ENCODE peak calls at places on chromosomes 12 and 14, in six cellular contexts. J is neural crest cell, M is hippocampal formation, R is GM20000, D is NCI-H748 treated with DMSO at 0.1 percent for 48 hours, Q is AG08395. K is an unnamed sample.

GRCh38 chr12:31406345-31406744 is 80.4 kb upstream of the SINHCAF start:
- DNase-seq in J (no peak), M (no peak), R (peak), D (no peak), Q (no peak), K (no peak)

GRCh38 chr12:109130297-109130696 is 13.9 kb downstream of the ACACB start:
- DNase-seq in J (no peak), M (no peak), R (no peak), D (no peak), Q (no peak), K (no peak)

GRCh38 chr12:10562306-10562933 is 51.0 kb downstream of the MAGOHB start:
- DNase-seq in J (peak), M (peak), R (peak), D (no peak), Q (peak), K (peak)

GRCh38 chr12:120439646-120440247 is 1.8 kb downstream of the COX6A1 start:
- DNase-seq in J (peak), M (peak), R (peak), D (peak), Q (peak), K (peak)

GRCh38 chr12:24902521-24903304 is 46.2 kb downstream of the BCAT1 start:
- DNase-seq in J (peak), M (no peak), R (peak), D (no peak), Q (peak), K (peak)

GRCh38 chr12:10720974-10721565 is 2.1 kb downstream of the YBX3 start:
- DNase-seq in J (no peak), M (no peak), R (peak), D (no peak), Q (no peak), K (no peak)

GRCh38 chr12:57522887-57523705 is 472 bp downstream of the MBD6 start:
- DNase-seq in J (peak), M (peak), R (no peak), D (peak), Q (no peak), K (peak)

GRCh38 chr12:122659579-122659978 is 43.6 kb downstream of the HCAR2 start:
- DNase-seq in J (no peak), M (no peak), R (no peak), D (no peak), Q (no peak), K (no peak)

GRCh38 chr14:92409069-92409468 is 86.1 kb downstream of the SLC24A4 start:
- DNase-seq in J (no peak), M (no peak), R (no peak), D (peak), Q (no peak), K (no peak)

GRCh38 chr12:126727218-126727601 is 1539.8 kb upstream of the TMEM132C start:
- DNase-seq in J (no peak), M (no peak), R (no peak), D (no peak), Q (no peak), K (no peak)

GRCh38 chr12:31362115-31362758 is 36.3 kb upstream of the SINHCAF start:
- DNase-seq in J (no peak), M (no peak), R (no peak), D (no peak), Q (no peak), K (peak)

GRCh38 chr14:50943261-50943942 is 881 bp downstream of the PYGL start:
- DNase-seq in J (peak), M (no peak), R (no peak), D (no peak), Q (peak), K (peak)

GRCh38 chr12:68290126-68290525 is 36.7 kb upstream of the IL22 start:
- DNase-seq in J (no peak), M (no peak), R (peak), D (no peak), Q (no peak), K (no peak)

GRCh38 chr14:86714575-86714974 is 1184.6 kb downstream of the FLRT2 start:
- DNase-seq in J (no peak), M (no peak), R (no peak), D (no peak), Q (no peak), K (no peak)

GRCh38 chr12:1890810-1891209 is 27.6 kb downstream of the CACNA2D4 start:
- DNase-seq in J (no peak), M (no peak), R (no peak), D (no peak), Q (no peak), K (no peak)

GRCh38 chr12:109475993-109476806 is 900 bp downstream of the KCTD10 start:
- DNase-seq in J (no peak), M (no peak), R (no peak), D (no peak), Q (peak), K (no peak)

GRCh38 chr12:100987552-100988277 is 193.1 kb downstream of the ANO4 start:
- DNase-seq in J (peak), M (no peak), R (peak), D (no peak), Q (peak), K (peak)

GRCh38 chr12:104596876-104597833 is 140.4 kb downstream of the CHST11 start:
- DNase-seq in J (no peak), M (no peak), R (peak), D (no peak), Q (no peak), K (no peak)

GRCh38 chr12:2540535-2540941 is 254.2 kb upstream of the FKBP4 start:
- DNase-seq in J (no peak), M (no peak), R (no peak), D (no peak), Q (no peak), K (peak)

GRCh38 chr14:91177073-91177796 is 63.4 kb downstream of the DGLUCY start:
- DNase-seq in J (peak), M (peak), R (peak), D (peak), Q (peak), K (peak)

GRCh38 chr12:40351976-40352375 is 127.2 kb downstream of the LRRK2 start:
- DNase-seq in J (no peak), M (no peak), R (no peak), D (no peak), Q (no peak), K (no peak)

GRCh38 chr12:42236017-42236416 is 2.0 kb downstream of the YAF2 start:
- DNase-seq in J (no peak), M (no peak), R (no peak), D (no peak), Q (no peak), K (no peak)

GRCh38 chr14:36281309-36281708 is 39.1 kb downstream of the MBIP start:
- DNase-seq in J (no peak), M (no peak), R (no peak), D (no peak), Q (no peak), K (no peak)

GRCh38 chr14:37172024-37172869 is at the start of gene SLC25A21:
- DNase-seq in J (peak), M (peak), R (no peak), D (peak), Q (peak), K (peak)

GRCh38 chr14:28119849-28120248 is 646.7 kb upstream of the FOXG1 start:
- DNase-seq in J (no peak), M (no peak), R (no peak), D (no peak), Q (no peak), K (no peak)

GRCh38 chr12:131852551-131853299 is 24.5 kb downstream of the MMP17 start:
- DNase-seq in J (no peak), M (no peak), R (peak), D (no peak), Q (peak), K (no peak)

GRCh38 chr12:27424631-27425230 is 21.8 kb upstream of the SMCO2 start:
- DNase-seq in J (no peak), M (peak), R (peak), D (no peak), Q (peak), K (peak)

GRCh38 chr14:21014761-21015190 is 10.1 kb downstream of the NDRG2 start:
- DNase-seq in J (peak), M (peak), R (peak), D (peak), Q (peak), K (peak)

GRCh38 chr12:110176745-110177144 is 52.6 kb downstream of the IFT81 start:
- DNase-seq in J (no peak), M (no peak), R (no peak), D (no peak), Q (no peak), K (peak)

GRCh38 chr14:70181276-70181675 is 7.5 kb downstream of the SLC8A3 start:
- DNase-seq in J (no peak), M (no peak), R (no peak), D (no peak), Q (no peak), K (no peak)

GRCh38 chr12:113866496-113866895 is 99.6 kb downstream of the RBM19 start:
- DNase-seq in J (no peak), M (no peak), R (no peak), D (no peak), Q (no peak), K (no peak)

GRCh38 chr12:102202556-102202955 is 4.9 kb upstream of the PMCH start:
- DNase-seq in J (no peak), M (no peak), R (no peak), D (no peak), Q (no peak), K (no peak)

GRCh38 chr12:52155048-52155868 is 36.6 kb downstream of the KRT80 start:
- DNase-seq in J (no peak), M (no peak), R (no peak), D (no peak), Q (peak), K (peak)

GRCh38 chr12:92908108-92908507 is 21.0 kb downstream of the EEA1 start:
- DNase-seq in J (no peak), M (no peak), R (no peak), D (no peak), Q (no peak), K (no peak)

GRCh38 chr12:76183459-76184186 is 99.1 kb upstream of the NAP1L1 start:
- DNase-seq in J (no peak), M (peak), R (peak), D (no peak), Q (peak), K (peak)